ENCODE peak calls at places on chromosomes 3 and 15, in eight cellular contexts. H is Caki2; J is glutamatergic neuron; D is iris pigment epithelial cell; Y is endodermal cell; A is Daoy; E is activated CD4-positive, alpha-beta T cell treated with anti-CD3 and anti-CD28 coated beads, Interleukin-2, amount 50 U/mL, for 1 hour; N is upper lobe of right lung. V is an unnamed sample.

GRCh38 chr3:49763981-49764380 is 22.4 kb downstream of the IP6K1 start:
- DNase-seq in J (no peak), N (no peak), D (no peak), A (no peak), Y (no peak), E (no peak), H (no peak), V (no peak)

GRCh38 chr15:20358066-20358780 is 183.4 kb downstream of the GOLGA6L6 start:
- DNase-seq in H (no peak), J (no peak), A (peak), D (no peak), N (peak), E (no peak), Y (no peak), V (no peak)

GRCh38 chr15:89502867-89503595 is 6.6 kb upstream of the RHCG start:
- DNase-seq in E (no peak), A (no peak), H (no peak), N (no peak), D (no peak), Y (no peak), J (no peak), V (no peak)

GRCh38 chr3:148255981-148256969 is 441.4 kb upstream of the AGTR1 start:
- DNase-seq in J (no peak), N (no peak), E (no peak), A (no peak), Y (no peak), H (no peak), D (no peak), V (no peak)

GRCh38 chr15:90530250-90531051 is 728 bp downstream of the CRTC3 start:
- DNase-seq in D (peak), J (peak), A (peak), H (peak), N (peak), Y (peak), E (peak), V (peak)

GRCh38 chr3:100994809-100995208 is 1.6 kb upstream of the ABI3BP start:
- DNase-seq in Y (no peak), N (no peak), H (no peak), A (no peak), J (no peak), D (no peak), E (no peak), V (no peak)

GRCh38 chr15:92803852-92804609 is 96.1 kb upstream of the CHD2 start:
- DNase-seq in E (peak), J (no peak), N (peak), D (peak), H (peak), A (peak), Y (no peak), V (peak)

GRCh38 chr15:81752149-81752942 is 293.5 kb downstream of the MEX3B start:
- DNase-seq in E (no peak), J (peak), H (no peak), Y (peak), N (no peak), D (peak), A (peak), V (peak)

GRCh38 chr15:31082771-31083393 is 18.6 kb downstream of the TRPM1 start:
- DNase-seq in H (no peak), N (no peak), Y (no peak), E (no peak), A (no peak), D (no peak), J (no peak), V (peak)

GRCh38 chr3:152910966-152911365 is 76.0 kb downstream of the P2RY1 start:
- DNase-seq in N (no peak), J (no peak), Y (no peak), H (no peak), D (no peak), A (no peak), E (no peak), V (no peak)

GRCh38 chr3:196440041-196440537 is 7.9 kb upstream of the UBXN7 start:
- DNase-seq in N (no peak), H (no peak), D (peak), E (no peak), J (no peak), A (peak), Y (no peak), V (no peak)

GRCh38 chr3:59563072-59563605 is 513.3 kb upstream of the CFAP20DC start:
- DNase-seq in J (no peak), N (no peak), E (no peak), Y (no peak), D (no peak), H (peak), A (peak), V (no peak)

GRCh38 chr3:10352146-10352911 is 31.4 kb upstream of the SEC13 start:
- DNase-seq in J (no peak), Y (peak), A (peak), H (peak), D (peak), E (no peak), N (no peak), V (no peak)

GRCh38 chr3:109952924-109953323 is 615.6 kb upstream of the DPPA4 start:
- DNase-seq in H (no peak), N (no peak), A (no peak), D (peak), E (no peak), J (no peak), Y (no peak), V (no peak)

GRCh38 chr3:71710906-71711494 is 14.2 kb downstream of the EIF4E3 start:
- DNase-seq in H (no peak), E (no peak), D (peak), N (no peak), J (no peak), Y (no peak), A (peak), V (peak)

GRCh38 chr3:66441124-66441523 is 59.7 kb downstream of the LRIG1 start:
- DNase-seq in N (no peak), J (no peak), H (no peak), E (no peak), A (peak), Y (peak), D (peak), V (no peak)

GRCh38 chr3:30747771-30748281 is 141.4 kb downstream of the TGFBR2 start:
- DNase-seq in H (peak), J (no peak), D (peak), Y (no peak), E (no peak), A (peak), N (no peak), V (peak)

GRCh38 chr15:93001881-93002280 is 87.1 kb downstream of the RGMA start:
- DNase-seq in D (no peak), H (no peak), E (no peak), J (no peak), N (no peak), Y (no peak), A (no peak), V (no peak)

GRCh38 chr3:176262071-176262470 is 935.2 kb downstream of the TBL1XR1 start:
- DNase-seq in J (no peak), A (peak), E (no peak), D (no peak), Y (no peak), H (no peak), N (no peak), V (no peak)

GRCh38 chr15:89833966-89834365 is 19.3 kb upstream of the ANPEP start:
- DNase-seq in D (no peak), N (no peak), E (no peak), J (no peak), Y (no peak), H (no peak), A (no peak), V (no peak)

GRCh38 chr3:10173926-10174435 is 9.3 kb downstream of the IRAK2 start:
- DNase-seq in H (peak), Y (no peak), J (no peak), D (peak), N (peak), E (no peak), A (peak), V (no peak)

GRCh38 chr3:28860307-28860706 is 420.6 kb upstream of the RBMS3 start:
- DNase-seq in N (no peak), E (no peak), A (no peak), J (no peak), H (no peak), Y (no peak), D (no peak), V (no peak)

GRCh38 chr3:134864644-134865043 is 69.6 kb downstream of the EPHB1 start:
- DNase-seq in D (no peak), Y (peak), N (no peak), H (no peak), A (peak), E (no peak), J (no peak), V (no peak)

GRCh38 chr3:48398701-48399386 is 26.8 kb downstream of the FBXW12 start:
- DNase-seq in H (no peak), E (no peak), J (no peak), N (no peak), D (no peak), Y (peak), A (no peak), V (no peak)

GRCh38 chr3:49554639-49555265 is 475 bp downstream of the BSN start:
- DNase-seq in D (peak), A (no peak), H (no peak), J (peak), Y (peak), E (peak), N (peak), V (no peak)

GRCh38 chr3:128617557-128618397 is 32.8 kb downstream of the RPN1 start:
- DNase-seq in J (peak), D (peak), A (peak), N (peak), H (peak), Y (peak), E (peak), V (peak)

GRCh38 chr3:191105418-191105817 is 93.6 kb upstream of the OSTN start:
- DNase-seq in Y (no peak), E (no peak), N (no peak), H (no peak), A (no peak), D (no peak), J (no peak), V (no peak)

GRCh38 chr15:71131601-71132357 is 16.5 kb downstream of the THSD4 start:
- DNase-seq in N (no peak), D (no peak), H (no peak), J (no peak), Y (no peak), E (no peak), A (no peak), V (no peak)

GRCh38 chr15:31304736-31305365 is 21.8 kb upstream of the KLF13 start:
- DNase-seq in E (no peak), A (no peak), Y (peak), N (peak), J (no peak), D (no peak), H (no peak), V (no peak)

GRCh38 chr3:55692958-55693558 is 206.0 kb upstream of the WNT5A start:
- DNase-seq in N (no peak), E (no peak), H (no peak), D (peak), A (peak), Y (no peak), J (no peak), V (no peak)

GRCh38 chr15:94584833-94585244 is 353.5 kb downstream of the MCTP2 start:
- DNase-seq in Y (no peak), H (no peak), N (no peak), J (no peak), A (peak), D (no peak), E (peak), V (no peak)

V was measured in LoVo.